ENCODE peak calls at places on chromosomes 5 and 9, in ten cellular contexts. F is adrenal gland, T is RWPE1, C is NCI-H460, H is cardiac muscle cell, R is C1 segment of cervical spinal cord, B is GM19239, I is NCI-H2029, U is HTR-8/SVneo, W is cardiac fibroblast. K is an unnamed sample.
A peak's percentile ranks its signal among the peaks of the same experiment; 100 is the strongest.

GRCh38 chr9:2502760-2503159 is 118.8 kb upstream of the VLDLR start:
- DNase-seq in F (no peak), B (no peak), I (no peak), R (no peak), T (no peak), H (no peak), C (no peak), U (no peak), W (peak; percentile 48), K (no peak)

GRCh38 chr5:109163336-109163735 is 246.4 kb downstream of the PJA2 start:
- DNase-seq in T (no peak), R (no peak), W (peak; percentile 40), C (no peak), B (no peak), U (no peak), H (no peak), I (no peak), F (no peak), K (no peak)

GRCh38 chr9:125654121-125654520 is 52.9 kb downstream of the MAPKAP1 start:
- DNase-seq in C (no peak), R (no peak), U (no peak), T (no peak), H (no peak), I (no peak), B (no peak), W (no peak), F (no peak), K (no peak)

GRCh38 chr5:139650689-139651501 is 2.7 kb downstream of the CXXC5 start:
- DNase-seq in F (peak; percentile 84), U (no peak), C (no peak), W (no peak), R (no peak), H (no peak), I (no peak), T (no peak), B (no peak), K (no peak)

GRCh38 chr5:60487885-60488425 is 212.0 kb downstream of the DEPDC1B start:
- DNase-seq in R (no peak), W (no peak), F (no peak), I (no peak), B (no peak), T (peak; percentile 64), C (peak; percentile 82), H (no peak), U (no peak), K (no peak)

GRCh38 chr5:137649228-137649890 is 86.5 kb downstream of the KLHL3 start:
- DNase-seq in I (peak; percentile 87), F (no peak), B (no peak), R (no peak), W (peak; percentile 48), T (no peak), C (no peak), H (peak; percentile 81), U (no peak), K (peak; percentile 15)

GRCh38 chr5:54643679-54644078 is 126.1 kb downstream of the SNX18 start:
- DNase-seq in T (peak; percentile 85), R (no peak), H (peak; percentile 88), C (no peak), W (peak; percentile 80), U (peak; percentile 67), I (no peak), F (no peak), B (no peak), K (peak; percentile 86)

GRCh38 chr5:179224741-179225140 is 120.5 kb downstream of the ADAMTS2 start:
- DNase-seq in C (no peak), B (no peak), H (no peak), R (no peak), F (no peak), U (no peak), T (no peak), I (no peak), W (no peak), K (no peak)

GRCh38 chr9:130287736-130288135 is 22.2 kb downstream of the HMCN2 start:
- DNase-seq in R (no peak), I (peak; percentile 95), U (no peak), C (no peak), H (no peak), F (no peak), T (no peak), W (no peak), B (no peak), K (no peak)

GRCh38 chr5:41575110-41575779 is 64.8 kb upstream of the PLCXD3 start:
- DNase-seq in W (no peak), H (no peak), F (no peak), B (no peak), I (no peak), T (no peak), R (no peak), U (no peak), C (no peak), K (no peak)